ENCODE peak calls at places on chromosome 18, in eight cellular contexts. One of them, this sample, is unnamed. For H3K4me1 and H3K9me3, the result is how much of the 10 kb centered on the place peaks cover.

GRCh38 chr18:60493066-60493465 is 120.5 kb upstream of the MC4R start:
- DNase-seq in OCI-LY7: no peak
- DNase-seq in A549: no peak
- DNase-seq in body of pancreas: no peak
- DNase-seq in pancreas: no peak
- DNase-seq in neural progenitor cell: peak
- DNase-seq in spleen: no peak
- DNase-seq in endodermal cell: peak
- DNase-seq in this sample: no peak

GRCh38 chr18:39571511-39571910 is 2005.9 kb upstream of the CELF4 start:
- DNase-seq in OCI-LY7: no peak
- DNase-seq in A549: peak
- DNase-seq in body of pancreas: peak
- DNase-seq in pancreas: peak
- DNase-seq in neural progenitor cell: peak
- DNase-seq in spleen: no peak
- DNase-seq in endodermal cell: peak
- DNase-seq in this sample: peak

GRCh38 chr18:69588301-69588700 is 187.6 kb downstream of the DOK6 start:
- DNase-seq in OCI-LY7: no peak
- DNase-seq in A549: no peak
- DNase-seq in body of pancreas: no peak
- DNase-seq in pancreas: no peak
- DNase-seq in neural progenitor cell: no peak
- DNase-seq in spleen: no peak
- DNase-seq in endodermal cell: no peak
- DNase-seq in this sample: no peak

GRCh38 chr18:61736168-61736567 is 156.6 kb downstream of the RNF152 start:
- DNase-seq in OCI-LY7: no peak
- DNase-seq in A549: no peak
- DNase-seq in body of pancreas: no peak
- DNase-seq in pancreas: no peak
- DNase-seq in neural progenitor cell: no peak
- DNase-seq in spleen: no peak
- DNase-seq in endodermal cell: no peak
- DNase-seq in this sample: no peak

GRCh38 chr18:44725300-44726096 is 44.8 kb downstream of the SETBP1 start:
- DNase-seq in OCI-LY7: peak
- DNase-seq in A549: no peak
- DNase-seq in body of pancreas: peak
- DNase-seq in pancreas: no peak
- DNase-seq in neural progenitor cell: no peak
- DNase-seq in spleen: peak
- DNase-seq in endodermal cell: no peak
- DNase-seq in this sample: peak

GRCh38 chr18:1014496-1014895 is 109.8 kb downstream of the ADCYAP1 start:
- DNase-seq in OCI-LY7: no peak
- DNase-seq in A549: no peak
- DNase-seq in body of pancreas: no peak
- DNase-seq in pancreas: no peak
- DNase-seq in neural progenitor cell: no peak
- DNase-seq in spleen: no peak
- DNase-seq in endodermal cell: peak
- DNase-seq in this sample: no peak

GRCh38 chr18:68667121-68667520 is 47.8 kb downstream of the TMX3 start:
- DNase-seq in OCI-LY7: no peak
- DNase-seq in A549: no peak
- DNase-seq in body of pancreas: no peak
- DNase-seq in pancreas: no peak
- DNase-seq in neural progenitor cell: no peak
- DNase-seq in spleen: no peak
- DNase-seq in endodermal cell: no peak
- DNase-seq in this sample: no peak

GRCh38 chr18:10822457-10822856 is 296.6 kb downstream of the NAPG start:
- DNase-seq in OCI-LY7: no peak
- DNase-seq in A549: no peak
- DNase-seq in body of pancreas: no peak
- DNase-seq in pancreas: no peak
- DNase-seq in neural progenitor cell: peak
- DNase-seq in spleen: no peak
- DNase-seq in endodermal cell: peak
- DNase-seq in this sample: no peak

GRCh38 chr18:8609711-8610441 is 639 bp downstream of the RAB12 start:
- DNase-seq in OCI-LY7: peak
- DNase-seq in A549: no peak
- DNase-seq in body of pancreas: no peak
- DNase-seq in pancreas: peak
- DNase-seq in neural progenitor cell: peak
- DNase-seq in spleen: peak
- DNase-seq in endodermal cell: peak
- DNase-seq in this sample: peak

GRCh38 chr18:37689841-37690240 is 124.2 kb upstream of the CELF4 start:
- DNase-seq in OCI-LY7: no peak
- DNase-seq in A549: no peak
- DNase-seq in body of pancreas: no peak
- DNase-seq in pancreas: no peak
- DNase-seq in neural progenitor cell: no peak
- DNase-seq in spleen: no peak
- DNase-seq in endodermal cell: no peak
- DNase-seq in this sample: no peak

GRCh38 chr18:27136208-27136535 is 48.9 kb downstream of the CHST9 start:
- DNase-seq in OCI-LY7: no peak
- DNase-seq in A549: peak
- DNase-seq in body of pancreas: peak
- DNase-seq in pancreas: peak
- DNase-seq in neural progenitor cell: no peak
- DNase-seq in spleen: no peak
- DNase-seq in endodermal cell: peak
- DNase-seq in this sample: no peak

GRCh38 chr18:66792466-66792865 is 188.6 kb upstream of the CDH19 start:
- DNase-seq in OCI-LY7: no peak
- DNase-seq in A549: no peak
- DNase-seq in body of pancreas: no peak
- DNase-seq in pancreas: no peak
- DNase-seq in neural progenitor cell: no peak
- DNase-seq in spleen: no peak
- DNase-seq in endodermal cell: no peak
- DNase-seq in this sample: no peak

GRCh38 chr18:74249181-74249968 is 42.4 kb downstream of the CYB5A start:
- DNase-seq in OCI-LY7: no peak
- DNase-seq in A549: peak
- DNase-seq in body of pancreas: peak
- DNase-seq in pancreas: no peak
- DNase-seq in neural progenitor cell: no peak
- DNase-seq in spleen: no peak
- DNase-seq in endodermal cell: no peak
- DNase-seq in this sample: no peak

GRCh38 chr18:41391616-41392610 is 563.1 kb upstream of the PIK3C3 start:
- DNase-seq in OCI-LY7: no peak
- DNase-seq in A549: peak
- DNase-seq in body of pancreas: peak
- DNase-seq in pancreas: peak
- DNase-seq in neural progenitor cell: peak
- DNase-seq in spleen: no peak
- DNase-seq in endodermal cell: peak
- DNase-seq in this sample: no peak

GRCh38 chr18:44672506-44672905 is 8.2 kb upstream of the SETBP1 start:
- DNase-seq in OCI-LY7: no peak
- DNase-seq in A549: no peak
- DNase-seq in body of pancreas: no peak
- DNase-seq in pancreas: no peak
- DNase-seq in neural progenitor cell: no peak
- DNase-seq in spleen: no peak
- DNase-seq in endodermal cell: no peak
- DNase-seq in this sample: no peak

GRCh38 chr18:10320201-10320600 is 134.2 kb upstream of the APCDD1 start:
- DNase-seq in OCI-LY7: no peak
- DNase-seq in A549: no peak
- DNase-seq in body of pancreas: no peak
- DNase-seq in pancreas: no peak
- DNase-seq in neural progenitor cell: no peak
- DNase-seq in spleen: no peak
- DNase-seq in endodermal cell: no peak
- DNase-seq in this sample: no peak

GRCh38 chr18:47248610-47249343 is 2.7 kb downstream of the SKOR2 start:
- DNase-seq in OCI-LY7: no peak
- DNase-seq in A549: no peak
- DNase-seq in body of pancreas: no peak
- DNase-seq in pancreas: no peak
- DNase-seq in neural progenitor cell: peak
- DNase-seq in spleen: no peak
- DNase-seq in endodermal cell: peak
- DNase-seq in this sample: no peak

GRCh38 chr18:32767400-32767799 is 5.4 kb downstream of the KLHL14 start:
- DNase-seq in OCI-LY7: no peak
- DNase-seq in A549: no peak
- DNase-seq in body of pancreas: no peak
- DNase-seq in pancreas: no peak
- DNase-seq in neural progenitor cell: no peak
- DNase-seq in spleen: no peak
- DNase-seq in endodermal cell: no peak
- DNase-seq in this sample: no peak
- H3K4me1 ChIP-seq in OCI-LY7: under half
- H3K4me1 ChIP-seq in A549: under half
- H3K4me1 ChIP-seq in body of pancreas: under half
- H3K4me1 ChIP-seq in pancreas: under half
- H3K4me1 ChIP-seq in neural progenitor cell: under half
- H3K4me1 ChIP-seq in spleen: under half
- H3K4me1 ChIP-seq in endodermal cell: under half
- H3K4me1 ChIP-seq in this sample: under half

DNA sequence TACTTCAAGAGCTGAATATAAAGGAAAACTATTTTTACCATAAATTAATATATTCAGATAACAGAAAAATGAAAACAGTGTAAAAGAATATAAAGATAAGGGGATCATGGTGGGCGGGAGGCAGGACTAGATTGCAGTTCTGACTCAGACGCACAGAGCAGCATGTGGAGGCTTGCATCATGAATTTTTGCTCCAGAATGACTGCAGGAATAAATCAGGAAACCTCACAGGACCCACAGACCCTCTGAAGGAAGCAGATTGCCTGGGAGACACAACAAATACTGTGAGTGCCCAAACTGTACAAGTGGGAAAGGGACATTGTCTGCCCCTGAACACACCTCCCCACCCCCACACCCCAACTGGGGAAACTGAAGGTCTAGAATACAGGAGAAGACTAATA is 19.2 kb upstream of the SIGLEC15 start:
- DNase-seq in OCI-LY7: no peak
- DNase-seq in A549: no peak
- DNase-seq in body of pancreas: no peak
- DNase-seq in pancreas: no peak
- DNase-seq in neural progenitor cell: no peak
- DNase-seq in spleen: no peak
- DNase-seq in endodermal cell: no peak
- DNase-seq in this sample: no peak
- H3K9me3 ChIP-seq in OCI-LY7: under half
- H3K9me3 ChIP-seq in A549: under half
- H3K9me3 ChIP-seq in body of pancreas: under half
- H3K9me3 ChIP-seq in pancreas: under half
- H3K9me3 ChIP-seq in neural progenitor cell: under half
- H3K9me3 ChIP-seq in spleen: under half
- H3K9me3 ChIP-seq in endodermal cell: under half
- H3K9me3 ChIP-seq in this sample: under half

DNA sequence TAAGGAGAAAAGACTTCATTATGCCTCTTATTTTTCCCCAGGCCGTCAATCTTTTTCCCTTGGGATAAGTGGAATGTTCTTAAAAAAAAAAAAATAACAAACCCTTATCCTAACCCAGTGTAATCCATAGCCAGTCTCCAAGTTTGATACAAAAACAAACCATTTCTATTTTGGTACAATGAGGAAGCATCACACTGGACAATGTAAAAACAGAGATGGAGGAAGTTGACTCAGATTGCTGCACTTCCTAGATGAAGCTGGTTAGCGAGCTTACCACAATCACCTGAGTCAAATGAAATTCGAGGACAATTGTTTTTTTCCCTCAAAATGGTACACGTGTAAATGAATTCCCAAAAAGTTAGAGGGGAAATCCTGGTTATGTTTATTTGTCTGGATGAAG is 259.7 kb downstream of the TCF4 start:
- DNase-seq in OCI-LY7: no peak
- DNase-seq in A549: no peak
- DNase-seq in body of pancreas: no peak
- DNase-seq in pancreas: no peak
- DNase-seq in neural progenitor cell: no peak
- DNase-seq in spleen: no peak
- DNase-seq in endodermal cell: no peak
- DNase-seq in this sample: no peak
- H3K4me1 ChIP-seq in OCI-LY7: under half
- H3K4me1 ChIP-seq in A549: under half
- H3K4me1 ChIP-seq in body of pancreas: under half
- H3K4me1 ChIP-seq in pancreas: under half
- H3K4me1 ChIP-seq in neural progenitor cell: under half
- H3K4me1 ChIP-seq in spleen: under half
- H3K4me1 ChIP-seq in endodermal cell: under half
- H3K4me1 ChIP-seq in this sample: under half

GRCh38 chr18:28657836-28658410 is 481.0 kb upstream of the CDH2 start:
- DNase-seq in OCI-LY7: no peak
- DNase-seq in A549: no peak
- DNase-seq in body of pancreas: no peak
- DNase-seq in pancreas: no peak
- DNase-seq in neural progenitor cell: no peak
- DNase-seq in spleen: no peak
- DNase-seq in endodermal cell: no peak
- DNase-seq in this sample: no peak

GRCh38 chr18:28647961-28648360 is 471.0 kb upstream of the CDH2 start:
- DNase-seq in OCI-LY7: no peak
- DNase-seq in A549: no peak
- DNase-seq in body of pancreas: no peak
- DNase-seq in pancreas: no peak
- DNase-seq in neural progenitor cell: no peak
- DNase-seq in spleen: no peak
- DNase-seq in endodermal cell: no peak
- DNase-seq in this sample: no peak

GRCh38 chr18:28651298-28651697 is 474.4 kb upstream of the CDH2 start:
- DNase-seq in OCI-LY7: no peak
- DNase-seq in A549: no peak
- DNase-seq in body of pancreas: no peak
- DNase-seq in pancreas: no peak
- DNase-seq in neural progenitor cell: no peak
- DNase-seq in spleen: peak
- DNase-seq in endodermal cell: no peak
- DNase-seq in this sample: no peak

GRCh38 chr18:28650860-28651259 is 473.9 kb upstream of the CDH2 start:
- DNase-seq in OCI-LY7: no peak
- DNase-seq in A549: no peak
- DNase-seq in body of pancreas: no peak
- DNase-seq in pancreas: no peak
- DNase-seq in neural progenitor cell: no peak
- DNase-seq in spleen: no peak
- DNase-seq in endodermal cell: no peak
- DNase-seq in this sample: no peak

DNA sequence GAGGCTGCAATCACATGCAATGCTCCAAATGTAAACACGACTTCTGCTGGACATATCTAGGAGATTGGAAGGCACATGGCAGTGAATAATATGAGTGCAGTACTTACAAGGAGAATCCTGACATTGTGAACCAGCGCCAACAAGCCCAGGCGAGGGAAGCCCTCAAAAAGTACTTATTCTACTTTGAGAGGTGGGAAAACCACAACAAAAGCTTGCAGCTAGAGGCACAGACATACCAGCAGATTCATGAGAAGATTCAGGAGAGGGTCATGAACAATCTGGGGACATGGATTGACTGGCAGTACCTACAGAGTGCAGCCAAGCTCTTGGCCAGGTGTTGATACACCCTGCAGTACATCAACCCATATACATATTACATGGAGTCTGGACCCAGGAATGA is 475.7 kb upstream of the CDH2 start:
- DNase-seq in OCI-LY7: no peak
- DNase-seq in A549: no peak
- DNase-seq in body of pancreas: no peak
- DNase-seq in pancreas: no peak
- DNase-seq in neural progenitor cell: no peak
- DNase-seq in spleen: no peak
- DNase-seq in endodermal cell: no peak
- DNase-seq in this sample: no peak
- H3K9me3 ChIP-seq in OCI-LY7: under half
- H3K9me3 ChIP-seq in A549: under half
- H3K9me3 ChIP-seq in body of pancreas: under half
- H3K9me3 ChIP-seq in pancreas: under half
- H3K9me3 ChIP-seq in neural progenitor cell: under half
- H3K9me3 ChIP-seq in spleen: under half
- H3K9me3 ChIP-seq in endodermal cell: under half
- H3K9me3 ChIP-seq in this sample: under half

This sample was measured in mucosa of descending colon.